ENCODE peak calls at places on chromosomes 4 and X, in five cellular contexts. One of them, this sample, is unnamed.

GRCh38 chr4:86927843-86928395 is 6.9 kb upstream of the AFF1 start:
- DNase-seq in breast epithelium: no peak
- DNase-seq in spleen: no peak
- DNase-seq in K562: no peak
- DNase-seq in HCT116: no peak
- DNase-seq in this sample: no peak

GRCh38 chr4:6535329-6535692 is 39.7 kb upstream of the MAN2B2 start:
- DNase-seq in breast epithelium: no peak
- DNase-seq in spleen: peak
- DNase-seq in K562: no peak
- DNase-seq in HCT116: no peak
- DNase-seq in this sample: no peak

GRCh38 chr4:142913461-142914030 is 67.4 kb upstream of the INPP4B start:
- DNase-seq in breast epithelium: no peak
- DNase-seq in spleen: no peak
- DNase-seq in K562: no peak
- DNase-seq in HCT116: no peak
- DNase-seq in this sample: no peak

GRCh38 chrX:152907084-152907651 is 9.3 kb downstream of the ZNF185 start:
- DNase-seq in breast epithelium: peak
- DNase-seq in spleen: no peak
- DNase-seq in K562: peak
- DNase-seq in HCT116: no peak
- DNase-seq in this sample: no peak

GRCh38 chr4:68267433-68267944 is 22.0 kb upstream of the TMPRSS11B start:
- DNase-seq in breast epithelium: no peak
- DNase-seq in spleen: no peak
- DNase-seq in K562: peak
- DNase-seq in HCT116: no peak
- DNase-seq in this sample: no peak

GRCh38 chrX:20461576-20461975 is 194.9 kb upstream of the RPS6KA3 start:
- DNase-seq in breast epithelium: no peak
- DNase-seq in spleen: no peak
- DNase-seq in K562: no peak
- DNase-seq in HCT116: no peak
- DNase-seq in this sample: no peak

GRCh38 chr4:187692626-187693025 is 302.9 kb upstream of the ZFP42 start:
- DNase-seq in breast epithelium: no peak
- DNase-seq in spleen: no peak
- DNase-seq in K562: no peak
- DNase-seq in HCT116: no peak
- DNase-seq in this sample: no peak

GRCh38 chr4:8709729-8710360 is 117.3 kb downstream of the CPZ start:
- DNase-seq in breast epithelium: no peak
- DNase-seq in spleen: peak
- DNase-seq in K562: no peak
- DNase-seq in HCT116: no peak
- DNase-seq in this sample: no peak

GRCh38 chrX:97685753-97686152 is 802.0 kb downstream of the RPA4 start:
- DNase-seq in breast epithelium: no peak
- DNase-seq in spleen: no peak
- DNase-seq in K562: peak
- DNase-seq in HCT116: peak
- DNase-seq in this sample: peak

GRCh38 chrX:149060921-149061320 is 444.2 kb downstream of the IDS start:
- DNase-seq in breast epithelium: no peak
- DNase-seq in spleen: no peak
- DNase-seq in K562: no peak
- DNase-seq in HCT116: no peak
- DNase-seq in this sample: no peak

GRCh38 chr4:133594246-133595207 is 445.4 kb downstream of the PCDH10 start:
- DNase-seq in breast epithelium: no peak
- DNase-seq in spleen: no peak
- DNase-seq in K562: no peak
- DNase-seq in HCT116: no peak
- DNase-seq in this sample: no peak

GRCh38 chr4:3648731-3649130 is 116.5 kb upstream of the LRPAP1 start:
- DNase-seq in breast epithelium: no peak
- DNase-seq in spleen: no peak
- DNase-seq in K562: no peak
- DNase-seq in HCT116: no peak
- DNase-seq in this sample: no peak

GRCh38 chr4:103996059-103996458 is 276.3 kb upstream of the TACR3 start:
- DNase-seq in breast epithelium: no peak
- DNase-seq in spleen: no peak
- DNase-seq in K562: no peak
- DNase-seq in HCT116: peak
- DNase-seq in this sample: peak

GRCh38 chr4:168751263-168752225 is 254.7 kb downstream of the PALLD start:
- DNase-seq in breast epithelium: no peak
- DNase-seq in spleen: no peak
- DNase-seq in K562: no peak
- DNase-seq in HCT116: no peak
- DNase-seq in this sample: no peak

GRCh38 chr4:189974056-189974455 is 33.4 kb downstream of the FRG1 start:
- DNase-seq in breast epithelium: no peak
- DNase-seq in spleen: no peak
- DNase-seq in K562: peak
- DNase-seq in HCT116: peak
- DNase-seq in this sample: no peak

GRCh38 chrX:110087485-110088356 is 84.8 kb downstream of the TMEM164 start:
- DNase-seq in breast epithelium: no peak
- DNase-seq in spleen: no peak
- DNase-seq in K562: no peak
- DNase-seq in HCT116: peak
- DNase-seq in this sample: peak

GRCh38 chrX:132271330-132271729 is 52.1 kb upstream of the RAP2C start:
- DNase-seq in breast epithelium: no peak
- DNase-seq in spleen: no peak
- DNase-seq in K562: no peak
- DNase-seq in HCT116: no peak
- DNase-seq in this sample: no peak

GRCh38 chr4:173365359-173365996 is 5.3 kb upstream of the SAP30 start:
- DNase-seq in breast epithelium: no peak
- DNase-seq in spleen: no peak
- DNase-seq in K562: no peak
- DNase-seq in HCT116: no peak
- DNase-seq in this sample: no peak

GRCh38 chrX:118355225-118355920 is 9.5 kb downstream of the WDR44 start:
- DNase-seq in breast epithelium: no peak
- DNase-seq in spleen: no peak
- DNase-seq in K562: peak
- DNase-seq in HCT116: no peak
- DNase-seq in this sample: no peak

GRCh38 chr4:147822128-147822527 is 90.2 kb downstream of the ARHGAP10 start:
- DNase-seq in breast epithelium: peak
- DNase-seq in spleen: no peak
- DNase-seq in K562: no peak
- DNase-seq in HCT116: no peak
- DNase-seq in this sample: no peak

GRCh38 chrX:31166832-31167231 is 95.0 kb upstream of the FTHL17 start:
- DNase-seq in breast epithelium: no peak
- DNase-seq in spleen: no peak
- DNase-seq in K562: no peak
- DNase-seq in HCT116: no peak
- DNase-seq in this sample: no peak

GRCh38 chr4:42391356-42391675 is 6.0 kb upstream of the SHISA3 start:
- DNase-seq in breast epithelium: no peak
- DNase-seq in spleen: no peak
- DNase-seq in K562: no peak
- DNase-seq in HCT116: no peak
- DNase-seq in this sample: no peak

GRCh38 chrX:8413279-8413678 is 51.4 kb upstream of the VCX3B start:
- DNase-seq in breast epithelium: no peak
- DNase-seq in spleen: no peak
- DNase-seq in K562: no peak
- DNase-seq in HCT116: no peak
- DNase-seq in this sample: no peak

GRCh38 chr4:17623451-17624001 is 9.1 kb downstream of the MED28 start:
- DNase-seq in breast epithelium: no peak
- DNase-seq in spleen: no peak
- DNase-seq in K562: no peak
- DNase-seq in HCT116: no peak
- DNase-seq in this sample: no peak

GRCh38 chr4:925171-925570 is 6.9 kb downstream of the GAK start:
- DNase-seq in breast epithelium: no peak
- DNase-seq in spleen: peak
- DNase-seq in K562: no peak
- DNase-seq in HCT116: no peak
- DNase-seq in this sample: no peak

GRCh38 chrX:40719731-40720130 is 15.6 kb downstream of the MED14 start:
- DNase-seq in breast epithelium: no peak
- DNase-seq in spleen: no peak
- DNase-seq in K562: no peak
- DNase-seq in HCT116: no peak
- DNase-seq in this sample: no peak

GRCh38 chr4:76943129-76943620 is 6.4 kb upstream of the SEPTIN11 start:
- DNase-seq in breast epithelium: no peak
- DNase-seq in spleen: no peak
- DNase-seq in K562: peak
- DNase-seq in HCT116: no peak
- DNase-seq in this sample: no peak

GRCh38 chr4:2545321-2546013 is 9.0 kb downstream of the FAM193A start:
- DNase-seq in breast epithelium: no peak
- DNase-seq in spleen: no peak
- DNase-seq in K562: no peak
- DNase-seq in HCT116: no peak
- DNase-seq in this sample: no peak

GRCh38 chr4:84394386-84394785 is 104.7 kb downstream of the NKX6-1 start:
- DNase-seq in breast epithelium: no peak
- DNase-seq in spleen: no peak
- DNase-seq in K562: no peak
- DNase-seq in HCT116: no peak
- DNase-seq in this sample: no peak

DNA sequence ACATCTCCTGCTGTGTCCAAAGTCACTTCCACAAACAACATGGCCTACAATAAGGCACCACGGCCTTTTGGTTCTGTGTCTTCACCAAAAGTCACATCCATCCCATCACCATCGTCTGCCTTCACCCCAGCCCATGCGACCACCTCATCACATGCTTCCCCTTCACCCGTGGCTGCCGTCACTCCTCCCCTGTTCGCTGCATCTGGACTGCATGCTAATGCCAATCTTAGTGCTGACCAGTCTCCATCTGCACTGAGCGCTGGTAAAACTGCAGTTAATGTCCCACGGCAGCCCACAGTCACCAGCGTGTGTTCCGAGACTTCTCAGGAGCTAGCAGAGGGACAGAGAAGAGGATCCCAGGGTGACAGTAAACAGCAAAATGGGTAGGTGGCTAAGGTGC is 123.9 kb downstream of the PDLIM5 start:
- DNase-seq in breast epithelium: no peak
- DNase-seq in spleen: no peak
- DNase-seq in K562: no peak
- DNase-seq in HCT116: no peak
- DNase-seq in this sample: no peak
- TF ChIP-seq POLR2AphosphoS5 in breast epithelium: no peak
- TF ChIP-seq POLR2AphosphoS5 in spleen: no peak
- TF ChIP-seq POLR2AphosphoS5 in K562: no peak
- TF ChIP-seq POLR2AphosphoS5 in HCT116: no peak
- TF ChIP-seq POLR2AphosphoS5 in this sample: no peak

GRCh38 chr4:80266267-80266901 is at the start of gene FGF5:
- DNase-seq in breast epithelium: no peak
- DNase-seq in spleen: peak
- DNase-seq in K562: peak
- DNase-seq in HCT116: no peak
- DNase-seq in this sample: no peak
- H3K4me3 ChIP-seq in breast epithelium: peak
- H3K4me3 ChIP-seq in spleen: peak
- H3K4me3 ChIP-seq in K562: peak
- H3K4me3 ChIP-seq in HCT116: no peak
- H3K4me3 ChIP-seq in this sample: peak

GRCh38 chrX:16822723-16823122 is 36.5 kb downstream of the TXLNG start:
- DNase-seq in breast epithelium: no peak
- DNase-seq in spleen: no peak
- DNase-seq in K562: no peak
- DNase-seq in HCT116: no peak
- DNase-seq in this sample: no peak
- TF ChIP-seq POLR2AphosphoS5 in breast epithelium: no peak
- TF ChIP-seq POLR2AphosphoS5 in spleen: no peak
- TF ChIP-seq POLR2AphosphoS5 in K562: no peak
- TF ChIP-seq POLR2AphosphoS5 in HCT116: no peak
- TF ChIP-seq POLR2AphosphoS5 in this sample: no peak

GRCh38 chrX:154980330-154981115 is 42.0 kb downstream of the F8 start:
- DNase-seq in breast epithelium: peak
- DNase-seq in spleen: peak
- DNase-seq in K562: peak
- DNase-seq in HCT116: peak
- DNase-seq in this sample: peak

GRCh38 chrX:154986826-154987575 is 35.5 kb downstream of the F8 start:
- DNase-seq in breast epithelium: no peak
- DNase-seq in spleen: no peak
- DNase-seq in K562: no peak
- DNase-seq in HCT116: no peak
- DNase-seq in this sample: no peak

GRCh38 chrX:154979671-154980070 is 42.9 kb downstream of the F8 start:
- DNase-seq in breast epithelium: no peak
- DNase-seq in spleen: no peak
- DNase-seq in K562: no peak
- DNase-seq in HCT116: no peak
- DNase-seq in this sample: no peak

DNA sequence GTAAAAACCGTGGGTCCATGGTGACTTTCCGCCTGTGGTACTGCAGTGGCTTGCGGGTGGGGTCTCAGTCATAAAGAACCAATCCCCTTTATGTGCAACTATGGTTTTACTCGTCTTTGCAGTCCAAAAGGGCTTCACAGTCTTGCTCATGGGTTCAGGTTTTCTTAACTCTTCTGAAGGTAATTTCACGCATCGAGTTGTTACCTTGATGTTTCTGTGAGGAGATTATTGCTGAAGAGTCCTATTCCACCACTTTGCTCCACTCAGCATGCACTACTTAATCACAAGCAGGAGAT is 41.5 kb downstream of the F8 start:
- DNase-seq in breast epithelium: no peak
- DNase-seq in spleen: no peak
- DNase-seq in K562: no peak
- DNase-seq in HCT116: no peak
- DNase-seq in this sample: no peak
- H3K4me3 ChIP-seq in breast epithelium: no peak
- H3K4me3 ChIP-seq in spleen: no peak
- H3K4me3 ChIP-seq in K562: no peak
- H3K4me3 ChIP-seq in HCT116: no peak
- H3K4me3 ChIP-seq in this sample: peak

DNA sequence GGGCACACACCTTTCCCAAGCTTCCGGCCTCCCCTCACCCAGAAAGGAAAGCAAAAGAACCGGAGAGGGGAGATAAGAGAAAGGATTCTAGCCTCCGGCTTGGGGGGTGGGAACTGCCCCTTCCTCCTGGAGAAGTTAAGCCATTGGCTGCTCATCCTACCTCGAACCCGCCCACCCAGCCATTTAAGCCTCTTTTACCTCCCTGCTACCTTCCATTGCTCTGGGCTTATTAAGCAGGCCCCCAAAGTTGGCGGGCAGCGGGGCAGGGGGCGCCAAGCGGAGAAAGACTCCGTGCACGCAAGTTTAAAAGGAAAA is 2.3 kb downstream of the MAML3 start:
- DNase-seq in breast epithelium: peak
- DNase-seq in spleen: no peak
- DNase-seq in K562: peak
- DNase-seq in HCT116: peak
- DNase-seq in this sample: no peak
- TF ChIP-seq POLR2AphosphoS5 in breast epithelium: no peak
- TF ChIP-seq POLR2AphosphoS5 in spleen: peak
- TF ChIP-seq POLR2AphosphoS5 in K562: no peak
- TF ChIP-seq POLR2AphosphoS5 in HCT116: peak
- TF ChIP-seq POLR2AphosphoS5 in this sample: peak